ENCODE peak calls at places on chromosomes 1 and 21, in ten cellular contexts. J is stomach, B is endothelial cell, O is body of pancreas, A is psoas muscle, W is AG04450, C is SK-N-SH, G is neural progenitor cell, X is glutamatergic neuron, I is fibroblast of the aortic adventitia. R is an unnamed sample.

GRCh38 chr1:167197692-167198091 is 23.0 kb upstream of the POU2F1 start:
- DNase-seq in J (no peak), B (no peak), O (no peak), A (no peak), W (no peak), C (no peak), G (no peak), X (no peak), I (no peak), R (no peak)

GRCh38 chr1:68207129-68207689 is 25.1 kb downstream of the WLS start:
- DNase-seq in J (no peak), B (no peak), O (no peak), A (no peak), W (no peak), C (no peak), G (no peak), X (no peak), I (peak), R (no peak)

GRCh38 chr1:40736085-40736531 is 44.6 kb downstream of the NFYC start:
- DNase-seq in J (no peak), B (no peak), O (no peak), A (no peak), W (no peak), C (peak), G (peak), X (no peak), I (peak), R (no peak)

GRCh38 chr21:16535100-16535418 is 805.3 kb downstream of the USP25 start:
- DNase-seq in J (peak), B (no peak), O (peak), A (peak), W (peak), C (peak), G (peak), X (no peak), I (peak), R (no peak)

GRCh38 chr1:182262425-182262824 is 129.2 kb downstream of the GLUL start:
- DNase-seq in J (no peak), B (no peak), O (no peak), A (no peak), W (no peak), C (no peak), G (no peak), X (no peak), I (no peak), R (no peak)

GRCh38 chr1:243475966-243476365 is 220.1 kb downstream of the SDCCAG8 start:
- DNase-seq in J (no peak), B (peak), O (no peak), A (no peak), W (no peak), C (no peak), G (peak), X (peak), I (peak), R (no peak)

GRCh38 chr1:203625623-203626189 is 926 bp upstream of the ATP2B4 start:
- DNase-seq in J (no peak), B (no peak), O (peak), A (no peak), W (no peak), C (peak), G (no peak), X (no peak), I (peak), R (peak)

GRCh38 chr1:65069186-65069585 is 78.8 kb upstream of the AK4 start:
- DNase-seq in J (no peak), B (no peak), O (no peak), A (no peak), W (no peak), C (no peak), G (no peak), X (no peak), I (no peak), R (no peak)

GRCh38 chr1:232328496-232329102 is 301.3 kb downstream of the SIPA1L2 start:
- DNase-seq in J (no peak), B (no peak), O (no peak), A (no peak), W (no peak), C (no peak), G (no peak), X (no peak), I (no peak), R (no peak)

GRCh38 chr1:32818804-32819541 is 1.5 kb downstream of the S100PBP start:
- DNase-seq in J (no peak), B (no peak), O (no peak), A (no peak), W (no peak), C (no peak), G (no peak), X (no peak), I (no peak), R (peak)

GRCh38 chr1:225500589-225501192 is 72.9 kb upstream of the LBR start:
- DNase-seq in J (no peak), B (no peak), O (no peak), A (no peak), W (no peak), C (no peak), G (no peak), X (no peak), I (no peak), R (no peak)

GRCh38 chr1:226870323-226871046 is at the start of gene PSEN2:
- DNase-seq in J (peak), B (peak), O (peak), A (peak), W (no peak), C (peak), G (peak), X (peak), I (peak), R (peak)

GRCh38 chr1:12230549-12231275 is 882 bp downstream of the VPS13D start:
- DNase-seq in J (peak), B (peak), O (peak), A (peak), W (no peak), C (peak), G (peak), X (peak), I (no peak), R (peak)

GRCh38 chr1:171438441-171438840 is 46.9 kb upstream of the PRRC2C start:
- DNase-seq in J (peak), B (no peak), O (peak), A (peak), W (peak), C (no peak), G (no peak), X (no peak), I (peak), R (no peak)

GRCh38 chr1:213600879-213601278 is 386.9 kb upstream of the PROX1 start:
- DNase-seq in J (no peak), B (no peak), O (peak), A (no peak), W (no peak), C (no peak), G (no peak), X (no peak), I (no peak), R (no peak)

GRCh38 chr1:966603-967295 is 467 bp downstream of the PLEKHN1 start:
- DNase-seq in J (peak), B (peak), O (peak), A (peak), W (no peak), C (no peak), G (peak), X (peak), I (peak), R (peak)

GRCh38 chr1:23548704-23549143 is 10.6 kb downstream of the ID3 start:
- DNase-seq in J (no peak), B (no peak), O (peak), A (peak), W (no peak), C (no peak), G (no peak), X (no peak), I (peak), R (no peak)

GRCh38 chr1:243939167-243939848 is 89.3 kb upstream of the AKT3 start:
- DNase-seq in J (no peak), B (no peak), O (no peak), A (no peak), W (no peak), C (no peak), G (no peak), X (no peak), I (peak), R (no peak)

GRCh38 chr1:179017383-179018326 is 8.0 kb upstream of the FAM20B start:
- DNase-seq in J (no peak), B (no peak), O (no peak), A (no peak), W (no peak), C (no peak), G (no peak), X (no peak), I (no peak), R (no peak)

GRCh38 chr1:205599667-205600042 is 32.2 kb downstream of the ELK4 start:
- DNase-seq in J (no peak), B (no peak), O (no peak), A (no peak), W (no peak), C (no peak), G (no peak), X (no peak), I (no peak), R (no peak)

GRCh38 chr1:205602118-205602517 is 29.7 kb downstream of the ELK4 start:
- DNase-seq in J (no peak), B (no peak), O (no peak), A (no peak), W (no peak), C (no peak), G (no peak), X (no peak), I (no peak), R (no peak)

GRCh38 chr1:205601209-205601608 is 30.6 kb downstream of the ELK4 start:
- DNase-seq in J (no peak), B (no peak), O (peak), A (no peak), W (no peak), C (no peak), G (no peak), X (no peak), I (no peak), R (no peak)

GRCh38 chr1:205598841-205599666 is 32.8 kb downstream of the ELK4 start:
- DNase-seq in J (peak), B (peak), O (peak), A (peak), W (peak), C (no peak), G (no peak), X (no peak), I (peak), R (no peak)

DNA sequence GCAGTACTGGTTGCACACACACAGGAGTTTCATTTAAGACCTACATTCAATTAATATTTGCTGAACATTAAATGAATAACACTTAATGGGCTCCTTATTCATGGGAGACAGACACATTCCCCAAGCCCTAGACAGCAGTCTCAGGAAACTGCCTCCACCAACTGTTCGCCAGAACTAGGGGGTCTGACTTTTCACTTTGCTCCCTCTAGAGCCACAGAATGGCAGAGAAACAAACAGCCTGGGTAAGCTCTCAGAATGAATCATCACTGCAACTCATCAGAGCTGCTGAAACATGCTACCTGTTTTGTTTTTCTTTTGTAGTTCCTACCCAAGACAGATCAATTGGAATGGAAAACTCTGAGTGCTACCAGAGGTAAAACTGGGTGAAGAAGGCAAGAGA is 31.7 kb downstream of the ELK4 start:
- DNase-seq in J (no peak), B (no peak), O (no peak), A (no peak), W (peak), C (no peak), G (no peak), X (no peak), I (peak), R (peak)
- TF ChIP-seq CTCF in J (no peak), B (no peak), O (no peak), A (no peak), W (peak), C (peak), G (no peak), X (no peak), I (peak), R (no peak)

GRCh38 chr1:9904571-9904970 is 5.5 kb downstream of the CTNNBIP1 start:
- DNase-seq in J (no peak), B (no peak), O (no peak), A (no peak), W (no peak), C (no peak), G (no peak), X (no peak), I (peak), R (no peak)

GRCh38 chr1:9906466-9906865 is 3.6 kb downstream of the CTNNBIP1 start:
- DNase-seq in J (no peak), B (no peak), O (no peak), A (no peak), W (no peak), C (no peak), G (no peak), X (no peak), I (no peak), R (no peak)

GRCh38 chr1:9905010-9905409 is 5.1 kb downstream of the CTNNBIP1 start:
- DNase-seq in J (no peak), B (no peak), O (no peak), A (no peak), W (no peak), C (no peak), G (no peak), X (no peak), I (no peak), R (no peak)

GRCh38 chr1:9902060-9902452 is 8.0 kb downstream of the CTNNBIP1 start:
- DNase-seq in J (no peak), B (no peak), O (no peak), A (no peak), W (no peak), C (no peak), G (no peak), X (no peak), I (no peak), R (no peak)

GRCh38 chr1:9903801-9904527 is 6.1 kb downstream of the CTNNBIP1 start:
- DNase-seq in J (no peak), B (no peak), O (no peak), A (no peak), W (no peak), C (no peak), G (no peak), X (no peak), I (no peak), R (no peak)
- TF ChIP-seq CTCF in J (no peak), B (no peak), O (no peak), A (no peak), W (no peak), C (no peak), G (no peak), X (no peak), I (no peak), R (no peak)

GRCh38 chr21:17903029-17903806 is 84.1 kb upstream of the C21orf91 start:
- DNase-seq in J (no peak), B (no peak), O (no peak), A (no peak), W (peak), C (peak), G (no peak), X (no peak), I (peak), R (peak)
- TF ChIP-seq CTCF in J (no peak), B (peak), O (no peak), A (peak), W (peak), C (peak), G (peak), X (peak), I (no peak), R (no peak)

GRCh38 chr1:59666106-59666505 is 148.6 kb upstream of the HOOK1 start:
- DNase-seq in J (no peak), B (no peak), O (no peak), A (no peak), W (no peak), C (no peak), G (no peak), X (no peak), I (no peak), R (no peak)
- TF ChIP-seq CTCF in J (no peak), B (no peak), O (no peak), A (no peak), W (peak), C (peak), G (no peak), X (no peak), I (no peak), R (no peak)

DNA sequence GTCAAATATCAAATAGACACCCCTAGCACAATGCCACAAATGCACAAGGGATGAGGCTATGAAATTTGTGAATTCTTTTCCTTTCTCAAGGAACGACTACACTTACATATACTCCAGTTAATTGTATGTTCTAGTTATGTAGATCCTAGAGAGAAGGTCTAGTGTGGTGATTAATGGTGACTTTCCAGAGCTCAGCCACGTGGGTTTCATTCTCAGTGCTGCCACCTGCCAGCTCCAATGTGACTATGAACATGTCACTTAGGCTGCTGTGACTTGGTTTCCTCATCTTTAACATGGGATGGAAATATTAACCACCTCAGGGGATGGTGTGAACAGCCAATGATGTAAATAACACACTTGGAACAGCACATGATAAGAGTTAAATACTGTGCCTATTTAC is 138.3 kb downstream of the APP start:
- DNase-seq in J (no peak), B (no peak), O (no peak), A (no peak), W (no peak), C (no peak), G (no peak), X (no peak), I (no peak), R (no peak)
- TF ChIP-seq CTCF in J (no peak), B (no peak), O (no peak), A (no peak), W (no peak), C (peak), G (no peak), X (no peak), I (no peak), R (no peak)

GRCh38 chr1:222634180-222635013 is 16.5 kb downstream of the MIA3 start:
- DNase-seq in J (peak), B (peak), O (peak), A (no peak), W (peak), C (peak), G (peak), X (no peak), I (peak), R (peak)
- TF ChIP-seq CTCF in J (no peak), B (peak), O (peak), A (peak), W (peak), C (peak), G (peak), X (peak), I (peak), R (peak)

GRCh38 chr1:161768461-161768860 is 2.3 kb downstream of the ATF6 start:
- DNase-seq in J (no peak), B (no peak), O (no peak), A (no peak), W (no peak), C (no peak), G (no peak), X (no peak), I (no peak), R (no peak)

GRCh38 chr1:161768986-161769672 is 3.0 kb downstream of the ATF6 start:
- DNase-seq in J (no peak), B (no peak), O (no peak), A (no peak), W (no peak), C (no peak), G (no peak), X (no peak), I (peak), R (no peak)

GRCh38 chr1:161770250-161770649 is 4.1 kb downstream of the ATF6 start:
- DNase-seq in J (no peak), B (no peak), O (no peak), A (no peak), W (no peak), C (no peak), G (no peak), X (no peak), I (no peak), R (no peak)

GRCh38 chr1:161763522-161764098 is 2.5 kb upstream of the ATF6 start:
- DNase-seq in J (peak), B (no peak), O (peak), A (no peak), W (no peak), C (peak), G (peak), X (no peak), I (no peak), R (peak)

GRCh38 chr1:161766102-161766981 is at the start of gene ATF6:
- DNase-seq in J (peak), B (peak), O (peak), A (peak), W (peak), C (peak), G (peak), X (peak), I (peak), R (peak)
- TF ChIP-seq CTCF in J (no peak), B (no peak), O (peak), A (no peak), W (peak), C (peak), G (no peak), X (no peak), I (no peak), R (no peak)

GRCh38 chr21:40386301-40386911 is 460.6 kb downstream of the DSCAM start:
- DNase-seq in J (peak), B (peak), O (peak), A (peak), W (no peak), C (peak), G (peak), X (peak), I (no peak), R (no peak)
- TF ChIP-seq CTCF in J (no peak), B (peak), O (peak), A (peak), W (peak), C (peak), G (peak), X (peak), I (peak), R (peak)

DNA sequence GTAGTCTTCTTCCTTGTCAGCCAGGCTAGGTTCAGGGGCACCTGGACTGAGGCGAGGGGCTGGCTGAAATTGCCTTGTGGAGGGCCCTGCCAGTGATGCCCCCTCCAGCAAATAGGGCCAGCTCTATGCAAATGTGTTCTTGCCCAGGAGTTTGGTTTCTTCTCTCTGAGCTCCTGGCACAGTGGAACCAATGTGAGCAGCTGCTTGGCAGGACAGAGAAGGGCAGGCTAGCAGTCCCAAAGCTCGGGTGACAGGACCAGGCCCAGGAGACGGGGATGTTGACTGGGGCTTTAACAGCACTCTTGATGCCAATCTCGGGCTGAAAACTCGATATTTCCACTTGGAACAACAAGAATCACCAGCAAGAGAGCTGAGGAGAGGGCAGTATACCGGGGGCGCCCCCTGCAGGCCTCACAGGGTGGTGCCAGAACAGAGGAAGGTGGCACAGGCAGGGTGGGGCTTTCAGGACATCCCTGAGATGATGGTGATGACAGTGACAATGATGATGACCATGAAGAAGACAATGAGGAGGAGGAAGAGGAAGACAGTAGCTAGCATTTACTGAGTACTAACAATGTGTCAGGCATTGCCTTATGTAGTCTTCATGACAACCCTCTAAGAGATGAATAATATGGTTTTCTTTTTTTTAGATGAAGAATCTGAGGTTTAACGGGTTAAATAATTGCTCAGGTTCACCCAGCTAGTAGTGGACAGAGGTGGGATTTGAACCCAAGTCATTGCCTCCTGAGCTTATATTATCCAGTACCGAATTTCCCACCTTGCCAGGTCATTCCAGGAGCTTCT is 2.7 kb upstream of the KCNJ9 start:
- DNase-seq in J (peak), B (peak), O (peak), A (no peak), W (no peak), C (peak), G (peak), X (peak), I (peak), R (peak)
- TF ChIP-seq CTCF in J (no peak), B (peak), O (peak), A (peak), W (peak), C (peak), G (peak), X (peak), I (peak), R (peak)

DNA sequence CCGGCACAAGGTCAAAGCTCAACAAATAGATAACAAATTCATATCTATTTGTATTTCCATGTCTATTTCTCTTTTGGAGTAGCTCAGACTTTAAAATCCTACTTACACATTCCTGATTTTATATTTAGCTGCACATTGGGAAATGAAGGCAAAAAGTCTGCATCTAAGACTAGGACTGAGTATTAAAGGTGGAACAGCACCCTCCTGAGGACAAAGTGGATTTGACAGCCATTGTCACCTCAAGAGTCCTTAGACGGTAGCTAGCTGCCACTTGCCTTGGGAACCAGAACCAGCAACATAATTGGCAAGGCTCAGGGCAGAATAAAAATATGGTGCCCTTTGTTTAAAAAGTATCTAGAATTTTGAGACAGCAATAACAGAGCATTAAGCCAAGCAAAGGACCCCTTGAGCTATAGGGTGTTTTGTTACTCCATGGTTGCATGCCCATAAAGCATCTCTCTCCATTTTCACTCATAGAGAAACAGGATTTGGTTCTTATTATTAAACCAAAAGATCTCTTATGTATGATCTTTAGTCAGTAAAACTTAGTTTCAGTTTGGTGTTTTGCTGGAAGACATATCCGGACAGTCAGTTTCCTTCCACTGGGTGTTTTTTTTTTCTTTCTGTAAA is 30.0 kb upstream of the SGIP1 start:
- DNase-seq in J (peak), B (peak), O (peak), A (no peak), W (no peak), C (peak), G (peak), X (peak), I (peak), R (peak)
- TF ChIP-seq CTCF in J (no peak), B (peak), O (peak), A (peak), W (peak), C (peak), G (peak), X (peak), I (peak), R (peak)